ENCODE peak calls at places on chromosome 22, in eight cellular contexts. P, C, X, R, W, K, V and J are unnamed samples.

GRCh38 chr22:50507421-50507990 is at the start of gene LMF2:
- DNase-seq in P (peak; percentile 94), C (peak; percentile 96), X (peak; percentile 92), R (peak; percentile 96), W (peak; percentile 93), K (no peak), V (peak; percentile 89), J (no peak)

GRCh38 chr22:49373801-49374226 is 453.9 kb downstream of the BRD1 start:
- DNase-seq in P (no peak), C (no peak), X (no peak), R (no peak), W (no peak), K (no peak), V (peak; percentile 12), J (no peak)

GRCh38 chr22:22088658-22089458 is 106.3 kb upstream of the TOP3B start:
- DNase-seq in P (no peak), C (no peak), X (no peak), R (no peak), W (no peak), K (no peak), V (no peak), J (no peak)

GRCh38 chr22:23804781-23805291 is 18.1 kb downstream of the SMARCB1 start:
- DNase-seq in P (no peak), C (no peak), X (no peak), R (peak; percentile 65), W (no peak), K (no peak), V (no peak), J (no peak)

GRCh38 chr22:42805016-42805997 is 51.8 kb downstream of the ARFGAP3 start:
- DNase-seq in P (no peak), C (peak; percentile 80), X (no peak), R (peak; percentile 50), W (peak; percentile 47), K (no peak), V (no peak), J (no peak)

GRCh38 chr22:30308518-30309230 is 18.1 kb downstream of the TBC1D10A start:
- DNase-seq in P (peak; percentile 63), C (no peak), X (no peak), R (no peak), W (no peak), K (no peak), V (no peak), J (no peak)

GRCh38 chr22:49243335-49243734 is 584.3 kb downstream of the BRD1 start:
- DNase-seq in P (no peak), C (no peak), X (no peak), R (no peak), W (no peak), K (no peak), V (no peak), J (no peak)

GRCh38 chr22:41713004-41713403 is 13.7 kb downstream of the MEI1 start:
- DNase-seq in P (no peak), C (no peak), X (no peak), R (no peak), W (no peak), K (no peak), V (no peak), J (no peak)

GRCh38 chr22:49937758-49938564 is 19.5 kb downstream of the CRELD2 start:
- DNase-seq in P (no peak), C (no peak), X (no peak), R (no peak), W (no peak), K (no peak), V (no peak), J (no peak)

GRCh38 chr22:30267382-30268302 is 991 bp upstream of the OSM start:
- DNase-seq in P (no peak), C (no peak), X (peak; percentile 64), R (no peak), W (no peak), K (no peak), V (no peak), J (no peak)

GRCh38 chr22:22395230-22395629 is 113.3 kb downstream of the ZNF280B start:
- DNase-seq in P (no peak), C (no peak), X (no peak), R (no peak), W (no peak), K (no peak), V (no peak), J (no peak)

GRCh38 chr22:22110548-22111266 is 128.1 kb upstream of the TOP3B start:
- DNase-seq in P (peak; percentile 91), C (no peak), X (peak; percentile 15), R (peak; percentile 71), W (no peak), K (peak; percentile 60), V (no peak), J (peak; percentile 79)

GRCh38 chr22:46010951-46011626 is 34.1 kb upstream of the WNT7B start:
- DNase-seq in P (no peak), C (peak; percentile 61), X (no peak), R (peak; percentile 48), W (peak; percentile 21), K (no peak), V (no peak), J (no peak)

GRCh38 chr22:46013460-46014416 is 36.8 kb upstream of the WNT7B start:
- DNase-seq in P (peak; percentile 99), C (peak; percentile 98), X (peak; percentile 67), R (peak; percentile 97), W (peak; percentile 92), K (peak; percentile 85), V (peak; percentile 91), J (peak; percentile 97)

GRCh38 chr22:46011627-46012181 is 34.7 kb upstream of the WNT7B start:
- DNase-seq in P (no peak), C (peak; percentile 48), X (no peak), R (no peak), W (peak; percentile 27), K (no peak), V (no peak), J (no peak)

GRCh38 chr22:46012182-46012880 is 35.4 kb upstream of the WNT7B start:
- DNase-seq in P (no peak), C (no peak), X (no peak), R (peak; percentile 46), W (peak; percentile 21), K (no peak), V (no peak), J (no peak)

DNA sequence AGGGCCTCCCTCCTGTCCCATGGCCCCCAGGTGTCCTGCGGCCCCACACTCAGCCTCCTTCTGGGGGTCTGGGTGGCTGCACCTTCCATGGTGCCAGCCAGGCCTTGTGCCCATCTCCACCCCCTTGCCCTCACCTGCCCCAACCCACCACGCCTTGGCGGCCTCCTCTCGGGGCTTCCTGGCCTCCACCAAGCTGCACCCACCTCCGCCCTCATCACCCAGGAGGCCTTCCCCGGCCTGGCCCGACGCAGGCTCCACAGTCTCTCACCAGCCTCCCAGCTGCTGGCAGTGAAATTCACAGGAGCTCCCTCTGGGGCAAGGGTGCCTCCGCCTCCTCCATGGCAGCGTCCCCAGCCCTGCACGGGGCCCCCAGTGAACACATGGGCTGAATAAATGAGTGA is 35.9 kb upstream of the WNT7B start:
- DNase-seq in P (no peak), C (peak; percentile 64), X (no peak), R (peak; percentile 62), W (peak; percentile 23), K (no peak), V (no peak), J (no peak)
- H3K4me3 ChIP-seq in P (peak overlapping the region; percentile 36), C (peak overlapping the region; percentile 84), X (peak overlapping the region; percentile 77), R (no peak overlapping the region), W (no peak overlapping the region), K (no peak overlapping the region), V (no peak overlapping the region), J (no peak overlapping the region)

GRCh38 chr22:17795143-17795542 is 20.9 kb upstream of the BID start:
- DNase-seq in P (no peak), C (no peak), X (no peak), R (no peak), W (no peak), K (no peak), V (no peak), J (no peak)

GRCh38 chr22:17794726-17795125 is 20.5 kb upstream of the BID start:
- DNase-seq in P (no peak), C (no peak), X (no peak), R (no peak), W (no peak), K (no peak), V (no peak), J (no peak)

GRCh38 chr22:17797721-17798559 is 23.7 kb upstream of the BID start:
- DNase-seq in P (no peak), C (no peak), X (no peak), R (no peak), W (no peak), K (no peak), V (no peak), J (no peak)

GRCh38 chr22:17795661-17796548 is 21.6 kb upstream of the BID start:
- DNase-seq in P (no peak), C (no peak), X (no peak), R (no peak), W (no peak), K (no peak), V (no peak), J (no peak)

DNA sequence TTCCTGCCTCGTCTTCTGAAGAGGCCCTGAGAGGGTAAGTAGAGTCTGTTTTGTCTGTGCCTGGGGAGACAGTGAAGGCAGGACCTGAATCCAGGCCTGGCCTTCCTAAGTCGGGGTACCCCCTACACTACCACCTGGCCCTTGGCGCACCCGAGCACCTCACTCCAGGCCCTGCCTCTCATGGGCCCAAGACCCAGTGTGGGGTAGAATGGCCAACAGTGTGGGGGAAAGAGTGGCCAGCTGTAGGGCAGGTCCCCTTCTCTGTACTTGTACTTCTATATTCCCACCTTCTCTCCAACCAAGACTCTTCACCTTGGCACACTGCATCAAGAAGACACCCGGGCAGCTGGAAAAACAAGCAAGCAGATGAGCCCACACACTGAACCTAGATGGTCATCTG is 22.4 kb upstream of the BID start:
- DNase-seq in P (no peak), C (no peak), X (no peak), R (no peak), W (no peak), K (no peak), V (no peak), J (no peak)
- H3K4me3 ChIP-seq in P (no peak overlapping the region), C (no peak overlapping the region), X (no peak overlapping the region), R (no peak overlapping the region), W (no peak overlapping the region), K (no peak overlapping the region), V (no peak overlapping the region), J (no peak overlapping the region)

DNA sequence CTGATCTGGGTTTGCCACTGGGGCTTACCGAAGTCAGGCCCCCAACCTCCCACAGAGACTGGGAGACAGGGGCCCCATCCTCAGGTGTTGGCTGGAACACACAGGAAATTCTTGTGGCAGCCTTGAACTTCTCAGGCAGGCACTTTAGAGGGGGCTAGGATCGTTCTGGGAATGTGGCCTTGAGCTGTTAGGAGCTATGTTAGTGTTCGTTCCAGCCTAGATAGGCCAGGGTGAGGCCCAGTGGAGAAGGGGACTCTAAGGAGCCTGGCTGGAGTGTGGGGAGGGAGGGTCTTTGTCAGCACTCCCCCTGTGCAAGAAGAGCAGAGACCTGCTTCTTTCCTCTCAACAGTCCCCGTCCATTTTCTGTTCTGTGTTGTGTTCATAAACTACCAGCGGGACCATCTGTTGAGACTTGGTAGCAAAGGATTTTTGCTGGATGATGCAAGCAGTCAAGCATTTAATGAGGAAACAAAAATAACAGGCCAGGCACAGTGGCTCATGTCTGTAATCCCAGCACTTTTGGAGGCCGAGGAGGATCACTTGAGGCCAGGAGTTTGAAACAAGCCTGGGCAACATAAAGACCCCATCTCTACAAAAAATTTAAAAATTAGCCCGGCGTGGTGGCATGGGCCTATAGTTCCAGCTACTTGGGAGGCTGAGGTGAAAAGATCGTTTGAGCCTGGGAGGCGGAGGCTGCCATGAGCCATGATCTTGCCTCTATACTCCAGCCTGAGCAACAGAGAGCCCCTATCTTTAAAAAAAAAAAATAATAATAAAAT is 1.5 kb upstream of the TXNRD2 start:
- DNase-seq in P (peak; percentile 95), C (no peak), X (no peak), R (peak; percentile 78), W (no peak), K (peak; percentile 61), V (no peak), J (peak; percentile 95)
- H3K4me3 ChIP-seq in P (peak overlapping the region; percentile 84), C (peak overlapping the region; percentile 94), X (peak overlapping the region; percentile 97), R (peak overlapping the region; percentile 75), W (no peak overlapping the region), K (peak overlapping the region; percentile 60), V (no peak overlapping the region), J (peak overlapping the region; percentile 80)

GRCh38 chr22:38870312-38870741 is 1.7 kb downstream of the CBX6 start:
- DNase-seq in P (peak; percentile 93), C (peak; percentile 95), X (peak; percentile 74), R (peak; percentile 94), W (peak; percentile 89), K (no peak), V (peak; percentile 84), J (peak; percentile 86)
- H3K4me3 ChIP-seq in P (peak overlapping the region; percentile 79), C (peak overlapping the region; percentile 97), X (peak overlapping the region; percentile 50), R (peak overlapping the region; percentile 64), W (no peak overlapping the region), K (peak overlapping the region; percentile 2), V (no peak overlapping the region), J (peak overlapping the region; percentile 67)